ENCODE peak calls at places on chromosome X, in seven cellular contexts. D is NCI-H1105; M is nucleus accumbens; Z is ELR; E is stimulated activated CD8-positive, alpha-beta memory T cell treated with anti-CD3 and anti-CD28 coated beads, Interleukin-2, amount 100 ng/mL, for 1 hour; F is ureter; J is endodermal cell. I is an unnamed sample.

GRCh38 chrX:41452972-41453371 is 5.8 kb downstream of the NYX start:
- DNase-seq in J (no peak), Z (peak; percentile 14), M (no peak), F (no peak), D (no peak), E (no peak), I (no peak)

GRCh38 chrX:14694631-14695030 is 165.3 kb downstream of the GLRA2 start:
- DNase-seq in M (no peak), J (no peak), F (no peak), D (no peak), E (no peak), Z (peak; percentile 37), I (no peak)

GRCh38 chrX:12947545-12948235 is 27.2 kb upstream of the TMSB4X start:
- DNase-seq in J (no peak), E (no peak), Z (no peak), F (no peak), M (no peak), D (no peak), I (no peak)

GRCh38 chrX:115330498-115331138 is 41.1 kb downstream of the LUZP4 start:
- DNase-seq in F (peak; percentile 51), J (peak; percentile 78), E (no peak), D (peak; percentile 7), M (no peak), Z (peak; percentile 70), I (peak; percentile 49)

GRCh38 chrX:27883468-27884092 is 75.8 kb downstream of the MAGEB10 start:
- DNase-seq in E (no peak), M (no peak), Z (no peak), D (no peak), J (no peak), F (no peak), I (no peak)

GRCh38 chrX:111095974-111096870 is at the start of gene PAK3:
- DNase-seq in M (peak; percentile 2), D (peak; percentile 68), J (peak; percentile 87), F (peak; percentile 45), Z (peak; percentile 82), E (no peak), I (peak; percentile 78)

GRCh38 chrX:54076903-54077302 is 32.6 kb upstream of the PHF8 start:
- DNase-seq in Z (peak; percentile 87), F (no peak), J (no peak), D (no peak), M (no peak), E (no peak), I (peak; percentile 47)

GRCh38 chrX:132463411-132463810 is 25.4 kb downstream of the MBNL3 start:
- DNase-seq in J (peak; percentile 63), E (no peak), F (no peak), Z (peak; percentile 6), D (no peak), M (no peak), I (no peak)

GRCh38 chrX:150084474-150085229 is 146.4 kb upstream of the EOLA2 start:
- DNase-seq in E (no peak), Z (peak; percentile 72), J (no peak), M (no peak), F (no peak), D (no peak), I (peak; percentile 60)

I was measured in Daoy.